ENCODE peak calls at places on chromosome 15, in ten cellular contexts. H, O, A, X, E, L, M, C, N and K are unnamed samples.

GRCh38 chr15:51751687-51752683 is 588 bp downstream of the TMOD2 start:
- DNase-seq in H (peak; percentile 81), O (no peak), A (peak; percentile 18), X (peak; percentile 30), E (peak; percentile 37), L (peak; percentile 82), M (no peak), C (peak; percentile 30), N (no peak), K (no peak)

GRCh38 chr15:58147151-58147550 is 9.0 kb downstream of the AQP9 start:
- DNase-seq in H (peak; percentile 17), O (no peak), A (no peak), X (no peak), E (no peak), L (no peak), M (no peak), C (no peak), N (no peak), K (no peak)

GRCh38 chr15:64869501-64869900 is 27.8 kb downstream of the PLEKHO2 start:
- DNase-seq in H (no peak), O (no peak), A (no peak), X (no peak), E (no peak), L (no peak), M (no peak), C (no peak), N (no peak), K (no peak)

GRCh38 chr15:74060251-74060650 is 22.1 kb downstream of the GOLGA6A start:
- DNase-seq in H (no peak), O (no peak), A (no peak), X (peak; percentile 0), E (no peak), L (peak; percentile 6), M (no peak), C (no peak), N (no peak), K (no peak)

GRCh38 chr15:84734794-84735479 is 13.5 kb upstream of the ZNF592 start:
- DNase-seq in H (no peak), O (no peak), A (no peak), X (peak; percentile 87), E (peak; percentile 18), L (no peak), M (peak; percentile 28), C (peak; percentile 24), N (peak; percentile 60), K (no peak)

GRCh38 chr15:75661041-75661778 is 13.5 kb downstream of the SNX33 start:
- DNase-seq in H (no peak), O (no peak), A (peak; percentile 93), X (peak; percentile 83), E (peak; percentile 63), L (peak; percentile 85), M (no peak), C (peak; percentile 95), N (no peak), K (no peak)

GRCh38 chr15:41888662-41889253 is 5.1 kb downstream of the SPTBN5 start:
- DNase-seq in H (no peak), O (no peak), A (no peak), X (no peak), E (no peak), L (no peak), M (no peak), C (no peak), N (no peak), K (no peak)

GRCh38 chr15:101501703-101502373 is 12.3 kb upstream of the PCSK6 start:
- DNase-seq in H (peak; percentile 78), O (peak; percentile 31), A (peak; percentile 13), X (no peak), E (no peak), L (peak; percentile 81), M (peak; percentile 16), C (no peak), N (no peak), K (no peak)

GRCh38 chr15:92617197-92618037 is 38.2 kb downstream of the FAM174B start:
- DNase-seq in H (no peak), O (no peak), A (no peak), X (peak; percentile 71), E (no peak), L (no peak), M (no peak), C (peak; percentile 94), N (no peak), K (no peak)

GRCh38 chr15:67707520-67708283 is 117.6 kb upstream of the SKOR1 start:
- DNase-seq in H (no peak), O (no peak), A (no peak), X (no peak), E (no peak), L (no peak), M (no peak), C (no peak), N (no peak), K (no peak)

GRCh38 chr15:63381301-63382192 is at the start of gene CA12:
- DNase-seq in H (peak; percentile 74), O (no peak), A (peak; percentile 42), X (peak; percentile 77), E (peak; percentile 40), L (peak; percentile 79), M (no peak), C (no peak), N (no peak), K (no peak)

GRCh38 chr15:68383161-68384074 is 48.5 kb downstream of the ITGA11 start:
- DNase-seq in H (no peak), O (no peak), A (peak; percentile 47), X (peak; percentile 23), E (no peak), L (no peak), M (no peak), C (peak; percentile 66), N (no peak), K (no peak)

GRCh38 chr15:38069001-38069400 is 134.6 kb downstream of the TMCO5A start:
- DNase-seq in H (peak; percentile 69), O (no peak), A (peak; percentile 82), X (peak; percentile 28), E (peak; percentile 59), L (no peak), M (no peak), C (peak; percentile 63), N (no peak), K (no peak)

GRCh38 chr15:68204776-68205557 is at the start of gene CALML4:
- DNase-seq in H (no peak), O (no peak), A (no peak), X (peak; percentile 93), E (no peak), L (no peak), M (no peak), C (no peak), N (no peak), K (no peak)

GRCh38 chr15:75454471-75455418 is 3.3 kb upstream of the SIN3A start:
- DNase-seq in H (peak; percentile 61), O (peak; percentile 74), A (peak; percentile 71), X (peak; percentile 75), E (peak; percentile 71), L (peak; percentile 85), M (peak; percentile 70), C (no peak), N (peak; percentile 68), K (no peak)

GRCh38 chr15:58910456-58910855 is 23.0 kb downstream of the SLTM start:
- DNase-seq in H (no peak), O (no peak), A (no peak), X (no peak), E (no peak), L (no peak), M (no peak), C (no peak), N (no peak), K (no peak)

GRCh38 chr15:85870216-85871014 is 75.7 kb upstream of the KLHL25 start:
- DNase-seq in H (no peak), O (no peak), A (no peak), X (no peak), E (no peak), L (no peak), M (no peak), C (no peak), N (no peak), K (no peak)

GRCh38 chr15:91692596-91692995 is 160.9 kb upstream of the SLCO3A1 start:
- DNase-seq in H (no peak), O (no peak), A (no peak), X (no peak), E (no peak), L (no peak), M (no peak), C (no peak), N (no peak), K (no peak)

GRCh38 chr15:96171842-96172241 is 158.7 kb upstream of the NR2F2 start:
- DNase-seq in H (no peak), O (no peak), A (no peak), X (no peak), E (peak; percentile 24), L (no peak), M (no peak), C (no peak), N (no peak), K (no peak)

GRCh38 chr15:24856397-24857093 is 98.2 kb upstream of the SNRPN start:
- DNase-seq in H (peak; percentile 79), O (no peak), A (no peak), X (peak; percentile 8), E (no peak), L (peak; percentile 82), M (no peak), C (no peak), N (no peak), K (no peak)

GRCh38 chr15:34855893-34856292 is 60.5 kb upstream of the ACTC1 start:
- DNase-seq in H (no peak), O (no peak), A (peak; percentile 4), X (no peak), E (no peak), L (peak; percentile 78), M (no peak), C (peak; percentile 63), N (no peak), K (no peak)